ENCODE peak calls at places on chromosome 11, in four cellular contexts. L is cerebellar cortex, Y is cardiac septum, F is spleen. B is an unnamed sample.
A peak's percentile ranks its signal among the peaks of the same experiment; 100 is the strongest.

GRCh38 chr11:10398525-10398924 is 56.5 kb upstream of the AMPD3 start:
- DNase-seq in L (no peak), Y (no peak), F (no peak), B (no peak)

GRCh38 chr11:58888579-58888978 is 44.1 kb upstream of the GLYATL2 start:
- DNase-seq in L (no peak), Y (no peak), F (no peak), B (no peak)

GRCh38 chr11:78838417-78838816 is 263.8 kb upstream of the NARS2 start:
- DNase-seq in L (no peak), Y (no peak), F (no peak), B (no peak)

GRCh38 chr11:72735495-72736027 is 16.6 kb downstream of the ARAP1 start:
- DNase-seq in L (no peak), Y (peak; percentile 84), F (peak; percentile 72), B (no peak)

GRCh38 chr11:12237381-12237784 is 127.0 kb downstream of the MICAL2 start:
- DNase-seq in L (no peak), Y (no peak), F (no peak), B (no peak)

GRCh38 chr11:71996517-71996916 is 2.2 kb upstream of the IL18BP start:
- DNase-seq in L (no peak), Y (no peak), F (no peak), B (no peak)

GRCh38 chr11:89163686-89164085 is 14.0 kb upstream of the TYR start:
- DNase-seq in L (no peak), Y (no peak), F (no peak), B (no peak)

GRCh38 chr11:134254433-134254832 is 1.1 kb downstream of the ACAD8 start:
- DNase-seq in L (no peak), Y (no peak), F (no peak), B (no peak)

B was measured in upper lobe of right lung.